ENCODE peak calls at places on chromosomes 16 and 17, in eight cellular contexts. J is heart left ventricle; Y is uterus; G is stomach; L is thyroid gland; E is CD8-positive, alpha-beta memory T cell; F is mammary epithelial cell; T is transverse colon. Z is an unnamed sample.

GRCh38 chr17:77535435-77535834 is 394.7 kb downstream of the SEC14L1 start:
- DNase-seq in T (no peak), E (no peak), J (no peak), Y (no peak), F (no peak), G (peak; percentile 79), L (no peak), Z (no peak)

GRCh38 chr17:77882481-77883212 is 75.9 kb upstream of the TNRC6C start:
- DNase-seq in J (peak; percentile 77), Y (peak; percentile 48), L (no peak), T (peak; percentile 51), E (peak; percentile 93), F (peak; percentile 65), G (peak; percentile 44), Z (peak; percentile 73)

GRCh38 chr16:23216658-23217246 is 34.2 kb downstream of the SCNN1G start:
- DNase-seq in F (no peak), Y (no peak), J (no peak), E (no peak), L (no peak), T (no peak), G (no peak), Z (no peak)

GRCh38 chr17:2321399-2321798 is 14.9 kb downstream of the TSR1 start:
- DNase-seq in L (no peak), G (no peak), T (no peak), F (no peak), Y (no peak), J (no peak), E (no peak), Z (no peak)

GRCh38 chr17:66548659-66549311 is 246.4 kb downstream of the PRKCA start:
- DNase-seq in Y (no peak), G (no peak), E (no peak), L (no peak), F (no peak), T (no peak), J (no peak), Z (no peak)

GRCh38 chr17:1484586-1485310 is 7.7 kb downstream of the MYO1C start:
- DNase-seq in E (peak; percentile 58), Y (peak; percentile 71), L (peak; percentile 82), J (peak; percentile 72), F (peak; percentile 32), T (peak; percentile 79), G (peak; percentile 69), Z (peak; percentile 61)

GRCh38 chr17:55345132-55345531 is 76.5 kb downstream of the MMD start:
- DNase-seq in Y (no peak), E (no peak), G (no peak), T (no peak), L (no peak), J (no peak), F (no peak), Z (no peak)

GRCh38 chr17:67399676-67400075 is 22.6 kb downstream of the PITPNC1 start:
- DNase-seq in T (no peak), G (no peak), J (no peak), F (no peak), E (no peak), L (no peak), Y (no peak), Z (no peak)

GRCh38 chr17:14351493-14351892 is 50.6 kb downstream of the HS3ST3B1 start:
- DNase-seq in G (no peak), Y (no peak), F (no peak), L (no peak), T (no peak), E (no peak), J (no peak), Z (no peak)

GRCh38 chr17:42577532-42578281 is at the start of gene PSMC3IP:
- DNase-seq in E (peak; percentile 82), T (peak; percentile 97), L (peak; percentile 95), J (peak; percentile 96), G (peak; percentile 96), F (peak; percentile 94), Y (peak; percentile 95), Z (peak; percentile 96)

GRCh38 chr17:42581744-42582270 is 4.3 kb upstream of the PSMC3IP start:
- DNase-seq in J (no peak), G (no peak), Y (no peak), F (no peak), E (no peak), T (no peak), L (no peak), Z (no peak)

GRCh38 chr17:42578282-42578869 is 847 bp upstream of the PSMC3IP start:
- DNase-seq in J (peak; percentile 66), F (peak; percentile 58), E (peak; percentile 53), T (peak; percentile 88), G (peak; percentile 79), L (peak; percentile 76), Y (peak; percentile 79), Z (peak; percentile 69)

GRCh38 chr17:42577140-42577531 is 393 bp downstream of the PSMC3IP start:
- DNase-seq in J (no peak), F (no peak), L (no peak), Y (no peak), T (no peak), G (no peak), E (no peak), Z (no peak)

DNA sequence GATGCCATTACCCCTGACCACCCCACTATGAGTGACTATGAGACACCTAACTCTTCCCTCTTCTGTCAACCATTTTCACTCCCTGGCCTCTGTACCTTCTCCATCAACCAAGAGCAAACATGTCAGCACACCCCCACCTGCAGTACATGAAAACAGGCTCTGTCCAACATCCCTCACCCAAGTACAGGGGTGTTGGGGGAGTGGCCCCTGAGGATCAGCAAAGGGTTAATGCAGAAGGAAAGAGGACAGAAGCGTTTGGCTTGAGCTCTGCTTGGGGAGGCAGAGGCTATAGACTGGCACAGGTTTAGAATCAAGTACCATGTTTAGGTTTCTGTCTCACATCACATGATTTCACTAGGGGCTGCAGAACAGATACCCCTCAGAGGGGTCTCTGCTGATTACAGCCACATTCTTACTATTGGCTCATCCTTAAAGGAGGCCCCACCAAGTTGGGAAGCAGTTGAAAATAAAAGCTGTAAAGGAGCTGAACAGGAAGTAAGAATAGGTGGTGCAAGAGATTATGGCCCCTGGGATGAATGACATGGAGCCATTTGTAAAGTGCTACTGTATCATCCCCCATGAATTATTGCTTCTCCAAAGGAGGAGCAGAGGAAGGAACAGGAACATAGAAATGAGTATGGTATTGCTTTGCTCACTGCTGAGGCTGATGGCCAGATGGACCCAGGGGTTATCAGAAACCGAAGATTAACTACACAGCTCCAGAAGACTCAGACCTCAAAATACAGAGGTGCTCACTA is 2.4 kb upstream of the PSMC3IP start:
- DNase-seq in Y (no peak), E (no peak), F (no peak), G (no peak), J (no peak), L (no peak), T (no peak), Z (no peak)
- H3K4me3 ChIP-seq in Y (no peak overlapping the region), E (no peak overlapping the region), F (no peak overlapping the region), G (no peak overlapping the region), J (no peak overlapping the region), L (no peak overlapping the region), T (no peak overlapping the region), Z (no peak overlapping the region)

GRCh38 chr16:67407176-67407787 is 9.0 kb downstream of the ZDHHC1 start:
- DNase-seq in F (no peak), L (no peak), G (no peak), E (no peak), T (no peak), Y (no peak), J (no peak), Z (no peak)

GRCh38 chr16:67406111-67406593 is 10.1 kb downstream of the ZDHHC1 start:
- DNase-seq in L (no peak), G (no peak), F (no peak), J (no peak), T (no peak), E (no peak), Y (peak; percentile 79), Z (no peak)

GRCh38 chr16:67409631-67410030 is 6.6 kb downstream of the ZDHHC1 start:
- DNase-seq in E (no peak), J (no peak), L (no peak), G (no peak), Y (no peak), F (no peak), T (no peak), Z (no peak)

GRCh38 chr16:67406628-67407027 is 9.6 kb downstream of the ZDHHC1 start:
- DNase-seq in J (no peak), G (no peak), E (no peak), Y (no peak), F (peak; percentile 75), L (no peak), T (no peak), Z (no peak)

GRCh38 chr16:67407788-67408452 is 8.4 kb downstream of the ZDHHC1 start:
- DNase-seq in E (no peak), L (no peak), J (no peak), G (no peak), T (no peak), F (no peak), Y (no peak), Z (no peak)
- H3K27ac ChIP-seq in E (no peak overlapping the region), L (no peak overlapping the region), J (peak overlapping the region; percentile 75), G (peak overlapping the region; percentile 73), T (no peak overlapping the region), F (no peak overlapping the region), Y (peak overlapping the region; percentile 85), Z (no peak overlapping the region)

DNA sequence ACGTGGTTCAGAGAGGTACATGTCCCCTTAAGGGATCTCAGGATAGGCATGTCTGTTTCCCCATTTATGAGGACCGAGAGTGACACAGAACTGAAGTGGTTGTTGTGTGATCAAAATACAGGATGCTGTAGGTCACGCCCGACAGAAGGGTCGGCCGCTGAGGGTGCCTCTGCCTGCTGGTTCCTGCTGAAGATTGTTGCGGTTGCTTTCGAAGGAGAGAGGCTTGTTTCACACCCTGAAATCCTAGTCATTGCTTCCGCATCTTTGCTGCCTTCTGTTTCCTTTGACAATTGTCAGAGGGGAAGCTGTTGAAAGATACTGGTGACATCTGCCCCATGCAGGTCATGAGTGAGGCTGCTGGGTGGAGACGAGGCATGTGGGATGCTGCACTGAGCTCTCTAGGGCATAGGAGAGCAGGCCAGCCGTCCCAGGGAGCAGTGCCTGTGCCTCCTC is 3.8 kb upstream of the NAT9 start:
- DNase-seq in Y (no peak), F (no peak), L (no peak), G (peak; percentile 35), J (no peak), E (peak; percentile 79), T (peak; percentile 61), Z (peak; percentile 45)
- H3K4me1 ChIP-seq in Y (peaks cover 8% of the 10 kb centered on the region), F (no peaks in the 10 kb centered on the region), L (peaks cover 11% of the 10 kb centered on the region), G (peaks cover 15% of the 10 kb centered on the region), J (peaks cover 13% of the 10 kb centered on the region), E (peaks cover 65% of the 10 kb centered on the region), T (peaks cover 14% of the 10 kb centered on the region), Z (peaks cover 23% of the 10 kb centered on the region)

GRCh38 chr17:31509805-31510177 is 118.3 kb downstream of the RAB11FIP4 start:
- DNase-seq in E (no peak), J (no peak), T (no peak), G (peak; percentile 70), Y (no peak), L (no peak), F (no peak), Z (no peak)

GRCh38 chr17:31509095-31509804 is 117.8 kb downstream of the RAB11FIP4 start:
- DNase-seq in E (no peak), Y (no peak), L (no peak), T (no peak), G (no peak), J (no peak), F (no peak), Z (no peak)

GRCh38 chr17:31511176-31511540 is 119.7 kb downstream of the RAB11FIP4 start:
- DNase-seq in T (peak; percentile 57), F (no peak), J (no peak), E (no peak), Y (no peak), L (no peak), G (peak; percentile 90), Z (no peak)

GRCh38 chr17:31511583-31511982 is 120.1 kb downstream of the RAB11FIP4 start:
- DNase-seq in F (no peak), J (no peak), G (no peak), L (no peak), E (no peak), T (no peak), Y (no peak), Z (no peak)

GRCh38 chr17:31510273-31511175 is 119.0 kb downstream of the RAB11FIP4 start:
- DNase-seq in Y (no peak), F (no peak), L (no peak), J (peak; percentile 70), E (no peak), G (no peak), T (no peak), Z (peak; percentile 73)
- H3K4me3 ChIP-seq in Y (no peak overlapping the region), F (no peak overlapping the region), L (no peak overlapping the region), J (no peak overlapping the region), E (peak overlapping the region; percentile 73), G (no peak overlapping the region), T (no peak overlapping the region), Z (peak overlapping the region; percentile 22)

Z was measured in left ventricle myocardium inferior.